ENCODE peak calls at places on chromosomes 5 and 9, in nine cellular contexts. One of them, this sample, is unnamed.

GRCh38 chr9:105376893-105377292 is 70.9 kb upstream of the FSD1L start:
- DNase-seq in GM23248: peak; percentile 26
- DNase-seq in HTR-8/SVneo: no peak
- DNase-seq in left colon: no peak
- DNase-seq in endothelial cell: no peak
- DNase-seq in NCI-H1105 treated with DMSO at 0.1 percent for 48 hours: no peak
- DNase-seq in stimulated activated CD4-positive, alpha-beta T cell treated with anti-CD3 and anti-CD28 coated beads, Interleukin-1b, Interleukin-23, amount 100 ng/mL, for 4 hours: no peak
- DNase-seq in mesothelial cell of epicardium: no peak
- DNase-seq in activated CD4-positive, alpha-beta T cell treated with anti-CD3 and anti-CD28 coated beads for 48 hours: no peak
- DNase-seq in this sample: no peak

GRCh38 chr5:158511454-158511853 is 588.3 kb downstream of the EBF1 start:
- DNase-seq in GM23248: no peak
- DNase-seq in HTR-8/SVneo: no peak
- DNase-seq in left colon: no peak
- DNase-seq in endothelial cell: no peak
- DNase-seq in NCI-H1105 treated with DMSO at 0.1 percent for 48 hours: no peak
- DNase-seq in stimulated activated CD4-positive, alpha-beta T cell treated with anti-CD3 and anti-CD28 coated beads, Interleukin-1b, Interleukin-23, amount 100 ng/mL, for 4 hours: no peak
- DNase-seq in mesothelial cell of epicardium: no peak
- DNase-seq in activated CD4-positive, alpha-beta T cell treated with anti-CD3 and anti-CD28 coated beads for 48 hours: no peak
- DNase-seq in this sample: no peak

GRCh38 chr5:35253582-35253981 is 23.3 kb upstream of the PRLR start:
- DNase-seq in GM23248: no peak
- DNase-seq in HTR-8/SVneo: no peak
- DNase-seq in left colon: no peak
- DNase-seq in endothelial cell: no peak
- DNase-seq in NCI-H1105 treated with DMSO at 0.1 percent for 48 hours: no peak
- DNase-seq in stimulated activated CD4-positive, alpha-beta T cell treated with anti-CD3 and anti-CD28 coated beads, Interleukin-1b, Interleukin-23, amount 100 ng/mL, for 4 hours: no peak
- DNase-seq in mesothelial cell of epicardium: no peak
- DNase-seq in activated CD4-positive, alpha-beta T cell treated with anti-CD3 and anti-CD28 coated beads for 48 hours: no peak
- DNase-seq in this sample: no peak

GRCh38 chr9:106969696-106970095 is 106.7 kb downstream of the ZNF462 start:
- DNase-seq in GM23248: no peak
- DNase-seq in HTR-8/SVneo: no peak
- DNase-seq in left colon: no peak
- DNase-seq in endothelial cell: no peak
- DNase-seq in NCI-H1105 treated with DMSO at 0.1 percent for 48 hours: no peak
- DNase-seq in stimulated activated CD4-positive, alpha-beta T cell treated with anti-CD3 and anti-CD28 coated beads, Interleukin-1b, Interleukin-23, amount 100 ng/mL, for 4 hours: no peak
- DNase-seq in mesothelial cell of epicardium: no peak
- DNase-seq in activated CD4-positive, alpha-beta T cell treated with anti-CD3 and anti-CD28 coated beads for 48 hours: no peak
- DNase-seq in this sample: no peak

GRCh38 chr5:122484103-122484502 is 172.1 kb downstream of the SNCAIP start:
- DNase-seq in GM23248: no peak
- DNase-seq in HTR-8/SVneo: no peak
- DNase-seq in left colon: no peak
- DNase-seq in endothelial cell: no peak
- DNase-seq in NCI-H1105 treated with DMSO at 0.1 percent for 48 hours: no peak
- DNase-seq in stimulated activated CD4-positive, alpha-beta T cell treated with anti-CD3 and anti-CD28 coated beads, Interleukin-1b, Interleukin-23, amount 100 ng/mL, for 4 hours: no peak
- DNase-seq in mesothelial cell of epicardium: no peak
- DNase-seq in activated CD4-positive, alpha-beta T cell treated with anti-CD3 and anti-CD28 coated beads for 48 hours: no peak
- DNase-seq in this sample: no peak

GRCh38 chr5:143922718-143923117 is 110.8 kb downstream of the HMHB1 start:
- DNase-seq in GM23248: peak; percentile 78
- DNase-seq in HTR-8/SVneo: peak; percentile 31
- DNase-seq in left colon: no peak
- DNase-seq in endothelial cell: no peak
- DNase-seq in NCI-H1105 treated with DMSO at 0.1 percent for 48 hours: no peak
- DNase-seq in stimulated activated CD4-positive, alpha-beta T cell treated with anti-CD3 and anti-CD28 coated beads, Interleukin-1b, Interleukin-23, amount 100 ng/mL, for 4 hours: no peak
- DNase-seq in mesothelial cell of epicardium: no peak
- DNase-seq in activated CD4-positive, alpha-beta T cell treated with anti-CD3 and anti-CD28 coated beads for 48 hours: no peak
- DNase-seq in this sample: no peak

GRCh38 chr9:18477719-18478118 is 3.8 kb downstream of the ADAMTSL1 start:
- DNase-seq in GM23248: peak; percentile 34
- DNase-seq in HTR-8/SVneo: no peak
- DNase-seq in left colon: no peak
- DNase-seq in endothelial cell: no peak
- DNase-seq in NCI-H1105 treated with DMSO at 0.1 percent for 48 hours: no peak
- DNase-seq in stimulated activated CD4-positive, alpha-beta T cell treated with anti-CD3 and anti-CD28 coated beads, Interleukin-1b, Interleukin-23, amount 100 ng/mL, for 4 hours: no peak
- DNase-seq in mesothelial cell of epicardium: no peak
- DNase-seq in activated CD4-positive, alpha-beta T cell treated with anti-CD3 and anti-CD28 coated beads for 48 hours: no peak
- DNase-seq in this sample: no peak

GRCh38 chr5:160342413-160342941 is 27.9 kb downstream of the C1QTNF2 start:
- DNase-seq in GM23248: peak; percentile 75
- DNase-seq in HTR-8/SVneo: peak; percentile 29
- DNase-seq in left colon: no peak
- DNase-seq in endothelial cell: no peak
- DNase-seq in NCI-H1105 treated with DMSO at 0.1 percent for 48 hours: no peak
- DNase-seq in stimulated activated CD4-positive, alpha-beta T cell treated with anti-CD3 and anti-CD28 coated beads, Interleukin-1b, Interleukin-23, amount 100 ng/mL, for 4 hours: no peak
- DNase-seq in mesothelial cell of epicardium: no peak
- DNase-seq in activated CD4-positive, alpha-beta T cell treated with anti-CD3 and anti-CD28 coated beads for 48 hours: no peak
- DNase-seq in this sample: peak; percentile 32

GRCh38 chr5:135392256-135392655 is 6.8 kb downstream of the MACROH2A1 start:
- DNase-seq in GM23248: peak; percentile 91
- DNase-seq in HTR-8/SVneo: no peak
- DNase-seq in left colon: no peak
- DNase-seq in endothelial cell: no peak
- DNase-seq in NCI-H1105 treated with DMSO at 0.1 percent for 48 hours: no peak
- DNase-seq in stimulated activated CD4-positive, alpha-beta T cell treated with anti-CD3 and anti-CD28 coated beads, Interleukin-1b, Interleukin-23, amount 100 ng/mL, for 4 hours: no peak
- DNase-seq in mesothelial cell of epicardium: no peak
- DNase-seq in activated CD4-positive, alpha-beta T cell treated with anti-CD3 and anti-CD28 coated beads for 48 hours: peak; percentile 27
- DNase-seq in this sample: no peak

GRCh38 chr5:71938886-71939285 is 168.4 kb upstream of the MAP1B start:
- DNase-seq in GM23248: no peak
- DNase-seq in HTR-8/SVneo: no peak
- DNase-seq in left colon: peak; percentile 78
- DNase-seq in endothelial cell: no peak
- DNase-seq in NCI-H1105 treated with DMSO at 0.1 percent for 48 hours: peak; percentile 4
- DNase-seq in stimulated activated CD4-positive, alpha-beta T cell treated with anti-CD3 and anti-CD28 coated beads, Interleukin-1b, Interleukin-23, amount 100 ng/mL, for 4 hours: no peak
- DNase-seq in mesothelial cell of epicardium: no peak
- DNase-seq in activated CD4-positive, alpha-beta T cell treated with anti-CD3 and anti-CD28 coated beads for 48 hours: no peak
- DNase-seq in this sample: peak; percentile 81

GRCh38 chr9:127130661-127131538 is 8.5 kb upstream of the ANGPTL2 start:
- DNase-seq in GM23248: peak; percentile 98
- DNase-seq in HTR-8/SVneo: no peak
- DNase-seq in left colon: peak; percentile 49
- DNase-seq in endothelial cell: no peak
- DNase-seq in NCI-H1105 treated with DMSO at 0.1 percent for 48 hours: no peak
- DNase-seq in stimulated activated CD4-positive, alpha-beta T cell treated with anti-CD3 and anti-CD28 coated beads, Interleukin-1b, Interleukin-23, amount 100 ng/mL, for 4 hours: no peak
- DNase-seq in mesothelial cell of epicardium: no peak
- DNase-seq in activated CD4-positive, alpha-beta T cell treated with anti-CD3 and anti-CD28 coated beads for 48 hours: no peak
- DNase-seq in this sample: peak; percentile 56

GRCh38 chr5:122076023-122076422 is 2.0 kb downstream of the LOX start:
- DNase-seq in GM23248: peak; percentile 68
- DNase-seq in HTR-8/SVneo: no peak
- DNase-seq in left colon: no peak
- DNase-seq in endothelial cell: no peak
- DNase-seq in NCI-H1105 treated with DMSO at 0.1 percent for 48 hours: no peak
- DNase-seq in stimulated activated CD4-positive, alpha-beta T cell treated with anti-CD3 and anti-CD28 coated beads, Interleukin-1b, Interleukin-23, amount 100 ng/mL, for 4 hours: no peak
- DNase-seq in mesothelial cell of epicardium: no peak
- DNase-seq in activated CD4-positive, alpha-beta T cell treated with anti-CD3 and anti-CD28 coated beads for 48 hours: no peak
- DNase-seq in this sample: no peak

GRCh38 chr9:107734231-107735014 is 244.9 kb upstream of the KLF4 start:
- DNase-seq in GM23248: peak; percentile 93
- DNase-seq in HTR-8/SVneo: no peak
- DNase-seq in left colon: no peak
- DNase-seq in endothelial cell: no peak
- DNase-seq in NCI-H1105 treated with DMSO at 0.1 percent for 48 hours: no peak
- DNase-seq in stimulated activated CD4-positive, alpha-beta T cell treated with anti-CD3 and anti-CD28 coated beads, Interleukin-1b, Interleukin-23, amount 100 ng/mL, for 4 hours: no peak
- DNase-seq in mesothelial cell of epicardium: no peak
- DNase-seq in activated CD4-positive, alpha-beta T cell treated with anti-CD3 and anti-CD28 coated beads for 48 hours: no peak
- DNase-seq in this sample: no peak

GRCh38 chr9:113568481-113569321 is 105.2 kb downstream of the RGS3 start:
- DNase-seq in GM23248: no peak
- DNase-seq in HTR-8/SVneo: no peak
- DNase-seq in left colon: peak; percentile 22
- DNase-seq in endothelial cell: no peak
- DNase-seq in NCI-H1105 treated with DMSO at 0.1 percent for 48 hours: peak; percentile 74
- DNase-seq in stimulated activated CD4-positive, alpha-beta T cell treated with anti-CD3 and anti-CD28 coated beads, Interleukin-1b, Interleukin-23, amount 100 ng/mL, for 4 hours: no peak
- DNase-seq in mesothelial cell of epicardium: no peak
- DNase-seq in activated CD4-positive, alpha-beta T cell treated with anti-CD3 and anti-CD28 coated beads for 48 hours: no peak
- DNase-seq in this sample: no peak

GRCh38 chr5:160432188-160432587 is 10.5 kb downstream of the PTTG1 start:
- DNase-seq in GM23248: no peak
- DNase-seq in HTR-8/SVneo: no peak
- DNase-seq in left colon: no peak
- DNase-seq in endothelial cell: no peak
- DNase-seq in NCI-H1105 treated with DMSO at 0.1 percent for 48 hours: no peak
- DNase-seq in stimulated activated CD4-positive, alpha-beta T cell treated with anti-CD3 and anti-CD28 coated beads, Interleukin-1b, Interleukin-23, amount 100 ng/mL, for 4 hours: no peak
- DNase-seq in mesothelial cell of epicardium: no peak
- DNase-seq in activated CD4-positive, alpha-beta T cell treated with anti-CD3 and anti-CD28 coated beads for 48 hours: no peak
- DNase-seq in this sample: no peak

GRCh38 chr9:131085370-131086122 is 10.8 kb upstream of the AIF1L start:
- DNase-seq in GM23248: no peak
- DNase-seq in HTR-8/SVneo: no peak
- DNase-seq in left colon: no peak
- DNase-seq in endothelial cell: no peak
- DNase-seq in NCI-H1105 treated with DMSO at 0.1 percent for 48 hours: no peak
- DNase-seq in stimulated activated CD4-positive, alpha-beta T cell treated with anti-CD3 and anti-CD28 coated beads, Interleukin-1b, Interleukin-23, amount 100 ng/mL, for 4 hours: no peak
- DNase-seq in mesothelial cell of epicardium: no peak
- DNase-seq in activated CD4-positive, alpha-beta T cell treated with anti-CD3 and anti-CD28 coated beads for 48 hours: no peak
- DNase-seq in this sample: no peak

GRCh38 chr5:134637106-134637721 is 4.6 kb upstream of the SAR1B start:
- DNase-seq in GM23248: no peak
- DNase-seq in HTR-8/SVneo: no peak
- DNase-seq in left colon: no peak
- DNase-seq in endothelial cell: no peak
- DNase-seq in NCI-H1105 treated with DMSO at 0.1 percent for 48 hours: no peak
- DNase-seq in stimulated activated CD4-positive, alpha-beta T cell treated with anti-CD3 and anti-CD28 coated beads, Interleukin-1b, Interleukin-23, amount 100 ng/mL, for 4 hours: no peak
- DNase-seq in mesothelial cell of epicardium: no peak
- DNase-seq in activated CD4-positive, alpha-beta T cell treated with anti-CD3 and anti-CD28 coated beads for 48 hours: no peak
- DNase-seq in this sample: peak; percentile 31

GRCh38 chr5:36763454-36763853 is 113.1 kb upstream of the NIPBL start:
- DNase-seq in GM23248: no peak
- DNase-seq in HTR-8/SVneo: no peak
- DNase-seq in left colon: no peak
- DNase-seq in endothelial cell: no peak
- DNase-seq in NCI-H1105 treated with DMSO at 0.1 percent for 48 hours: peak; percentile 73
- DNase-seq in stimulated activated CD4-positive, alpha-beta T cell treated with anti-CD3 and anti-CD28 coated beads, Interleukin-1b, Interleukin-23, amount 100 ng/mL, for 4 hours: no peak
- DNase-seq in mesothelial cell of epicardium: no peak
- DNase-seq in activated CD4-positive, alpha-beta T cell treated with anti-CD3 and anti-CD28 coated beads for 48 hours: no peak
- DNase-seq in this sample: no peak

GRCh38 chr5:132260714-132261615 is 3.5 kb downstream of the PDLIM4 start:
- DNase-seq in GM23248: peak; percentile 93
- DNase-seq in HTR-8/SVneo: peak; percentile 45
- DNase-seq in left colon: no peak
- DNase-seq in endothelial cell: peak; percentile 1
- DNase-seq in NCI-H1105 treated with DMSO at 0.1 percent for 48 hours: no peak
- DNase-seq in stimulated activated CD4-positive, alpha-beta T cell treated with anti-CD3 and anti-CD28 coated beads, Interleukin-1b, Interleukin-23, amount 100 ng/mL, for 4 hours: peak; percentile 32
- DNase-seq in mesothelial cell of epicardium: no peak
- DNase-seq in activated CD4-positive, alpha-beta T cell treated with anti-CD3 and anti-CD28 coated beads for 48 hours: peak; percentile 66
- DNase-seq in this sample: peak; percentile 61

GRCh38 chr5:138955672-138956295 is 80.6 kb upstream of the LRRTM2 start:
- DNase-seq in GM23248: no peak
- DNase-seq in HTR-8/SVneo: no peak
- DNase-seq in left colon: no peak
- DNase-seq in endothelial cell: no peak
- DNase-seq in NCI-H1105 treated with DMSO at 0.1 percent for 48 hours: no peak
- DNase-seq in stimulated activated CD4-positive, alpha-beta T cell treated with anti-CD3 and anti-CD28 coated beads, Interleukin-1b, Interleukin-23, amount 100 ng/mL, for 4 hours: no peak
- DNase-seq in mesothelial cell of epicardium: no peak
- DNase-seq in activated CD4-positive, alpha-beta T cell treated with anti-CD3 and anti-CD28 coated beads for 48 hours: no peak
- DNase-seq in this sample: no peak

GRCh38 chr9:3492214-3492613 is 33.6 kb downstream of the RFX3 start:
- DNase-seq in GM23248: no peak
- DNase-seq in HTR-8/SVneo: no peak
- DNase-seq in left colon: no peak
- DNase-seq in endothelial cell: no peak
- DNase-seq in NCI-H1105 treated with DMSO at 0.1 percent for 48 hours: no peak
- DNase-seq in stimulated activated CD4-positive, alpha-beta T cell treated with anti-CD3 and anti-CD28 coated beads, Interleukin-1b, Interleukin-23, amount 100 ng/mL, for 4 hours: no peak
- DNase-seq in mesothelial cell of epicardium: no peak
- DNase-seq in activated CD4-positive, alpha-beta T cell treated with anti-CD3 and anti-CD28 coated beads for 48 hours: no peak
- DNase-seq in this sample: no peak

GRCh38 chr9:129576546-129577543 is 44.1 kb downstream of the C9orf50 start:
- DNase-seq in GM23248: peak; percentile 83
- DNase-seq in HTR-8/SVneo: no peak
- DNase-seq in left colon: no peak
- DNase-seq in endothelial cell: no peak
- DNase-seq in NCI-H1105 treated with DMSO at 0.1 percent for 48 hours: no peak
- DNase-seq in stimulated activated CD4-positive, alpha-beta T cell treated with anti-CD3 and anti-CD28 coated beads, Interleukin-1b, Interleukin-23, amount 100 ng/mL, for 4 hours: no peak
- DNase-seq in mesothelial cell of epicardium: no peak
- DNase-seq in activated CD4-positive, alpha-beta T cell treated with anti-CD3 and anti-CD28 coated beads for 48 hours: no peak
- DNase-seq in this sample: no peak

GRCh38 chr5:142479150-142479549 is 154.3 kb upstream of the SPRY4 start:
- DNase-seq in GM23248: no peak
- DNase-seq in HTR-8/SVneo: no peak
- DNase-seq in left colon: no peak
- DNase-seq in endothelial cell: no peak
- DNase-seq in NCI-H1105 treated with DMSO at 0.1 percent for 48 hours: no peak
- DNase-seq in stimulated activated CD4-positive, alpha-beta T cell treated with anti-CD3 and anti-CD28 coated beads, Interleukin-1b, Interleukin-23, amount 100 ng/mL, for 4 hours: no peak
- DNase-seq in mesothelial cell of epicardium: no peak
- DNase-seq in activated CD4-positive, alpha-beta T cell treated with anti-CD3 and anti-CD28 coated beads for 48 hours: no peak
- DNase-seq in this sample: no peak

GRCh38 chr9:1001838-1002237 is 25.4 kb downstream of the DMRT3 start:
- DNase-seq in GM23248: no peak
- DNase-seq in HTR-8/SVneo: no peak
- DNase-seq in left colon: no peak
- DNase-seq in endothelial cell: no peak
- DNase-seq in NCI-H1105 treated with DMSO at 0.1 percent for 48 hours: no peak
- DNase-seq in stimulated activated CD4-positive, alpha-beta T cell treated with anti-CD3 and anti-CD28 coated beads, Interleukin-1b, Interleukin-23, amount 100 ng/mL, for 4 hours: no peak
- DNase-seq in mesothelial cell of epicardium: no peak
- DNase-seq in activated CD4-positive, alpha-beta T cell treated with anti-CD3 and anti-CD28 coated beads for 48 hours: no peak
- DNase-seq in this sample: no peak

GRCh38 chr5:122192883-122193496 is 63.6 kb downstream of the ZNF474 start:
- DNase-seq in GM23248: peak; percentile 81
- DNase-seq in HTR-8/SVneo: peak; percentile 30
- DNase-seq in left colon: no peak
- DNase-seq in endothelial cell: peak; percentile 51
- DNase-seq in NCI-H1105 treated with DMSO at 0.1 percent for 48 hours: peak; percentile 73
- DNase-seq in stimulated activated CD4-positive, alpha-beta T cell treated with anti-CD3 and anti-CD28 coated beads, Interleukin-1b, Interleukin-23, amount 100 ng/mL, for 4 hours: no peak
- DNase-seq in mesothelial cell of epicardium: no peak
- DNase-seq in activated CD4-positive, alpha-beta T cell treated with anti-CD3 and anti-CD28 coated beads for 48 hours: peak; percentile 11
- DNase-seq in this sample: peak; percentile 41

GRCh38 chr9:78971505-78971904 is 600.3 kb upstream of the TLE4 start:
- DNase-seq in GM23248: no peak
- DNase-seq in HTR-8/SVneo: no peak
- DNase-seq in left colon: no peak
- DNase-seq in endothelial cell: no peak
- DNase-seq in NCI-H1105 treated with DMSO at 0.1 percent for 48 hours: peak; percentile 82
- DNase-seq in stimulated activated CD4-positive, alpha-beta T cell treated with anti-CD3 and anti-CD28 coated beads, Interleukin-1b, Interleukin-23, amount 100 ng/mL, for 4 hours: no peak
- DNase-seq in mesothelial cell of epicardium: no peak
- DNase-seq in activated CD4-positive, alpha-beta T cell treated with anti-CD3 and anti-CD28 coated beads for 48 hours: no peak
- DNase-seq in this sample: no peak

GRCh38 chr5:172802585-172803176 is 31.4 kb upstream of the ERGIC1 start:
- DNase-seq in GM23248: peak; percentile 56
- DNase-seq in HTR-8/SVneo: no peak
- DNase-seq in left colon: no peak
- DNase-seq in endothelial cell: no peak
- DNase-seq in NCI-H1105 treated with DMSO at 0.1 percent for 48 hours: no peak
- DNase-seq in stimulated activated CD4-positive, alpha-beta T cell treated with anti-CD3 and anti-CD28 coated beads, Interleukin-1b, Interleukin-23, amount 100 ng/mL, for 4 hours: no peak
- DNase-seq in mesothelial cell of epicardium: no peak
- DNase-seq in activated CD4-positive, alpha-beta T cell treated with anti-CD3 and anti-CD28 coated beads for 48 hours: no peak
- DNase-seq in this sample: no peak

GRCh38 chr5:58183078-58183885 is 276.6 kb downstream of the PLK2 start:
- DNase-seq in GM23248: no peak
- DNase-seq in HTR-8/SVneo: no peak
- DNase-seq in left colon: no peak
- DNase-seq in endothelial cell: no peak
- DNase-seq in NCI-H1105 treated with DMSO at 0.1 percent for 48 hours: no peak
- DNase-seq in stimulated activated CD4-positive, alpha-beta T cell treated with anti-CD3 and anti-CD28 coated beads, Interleukin-1b, Interleukin-23, amount 100 ng/mL, for 4 hours: no peak
- DNase-seq in mesothelial cell of epicardium: no peak
- DNase-seq in activated CD4-positive, alpha-beta T cell treated with anti-CD3 and anti-CD28 coated beads for 48 hours: no peak
- DNase-seq in this sample: no peak

GRCh38 chr9:90441814-90442213 is 200.8 kb downstream of the DIRAS2 start:
- DNase-seq in GM23248: no peak
- DNase-seq in HTR-8/SVneo: no peak
- DNase-seq in left colon: no peak
- DNase-seq in endothelial cell: no peak
- DNase-seq in NCI-H1105 treated with DMSO at 0.1 percent for 48 hours: peak; percentile 8
- DNase-seq in stimulated activated CD4-positive, alpha-beta T cell treated with anti-CD3 and anti-CD28 coated beads, Interleukin-1b, Interleukin-23, amount 100 ng/mL, for 4 hours: no peak
- DNase-seq in mesothelial cell of epicardium: no peak
- DNase-seq in activated CD4-positive, alpha-beta T cell treated with anti-CD3 and anti-CD28 coated beads for 48 hours: no peak
- DNase-seq in this sample: peak; percentile 48

GRCh38 chr5:79189439-79190234 is 46.3 kb upstream of the JMY start:
- DNase-seq in GM23248: peak; percentile 39
- DNase-seq in HTR-8/SVneo: no peak
- DNase-seq in left colon: no peak
- DNase-seq in endothelial cell: no peak
- DNase-seq in NCI-H1105 treated with DMSO at 0.1 percent for 48 hours: no peak
- DNase-seq in stimulated activated CD4-positive, alpha-beta T cell treated with anti-CD3 and anti-CD28 coated beads, Interleukin-1b, Interleukin-23, amount 100 ng/mL, for 4 hours: no peak
- DNase-seq in mesothelial cell of epicardium: no peak
- DNase-seq in activated CD4-positive, alpha-beta T cell treated with anti-CD3 and anti-CD28 coated beads for 48 hours: no peak
- DNase-seq in this sample: no peak